ENCODE peak calls at places on chromosomes 1 and 21, in seven cellular contexts. Y is effector CD4-positive, alpha-beta T cell; P is epithelial cell of prostate; F is T-helper 9 cell; E is NCI-H69; I is KBM-7; W is adipocyte. M is an unnamed sample.

GRCh38 chr1:95408506-95409136 is 174.6 kb downstream of the RWDD3 start:
- DNase-seq in Y (no peak), P (no peak), F (no peak), E (peak; percentile 44), I (no peak), W (no peak), M (no peak)

GRCh38 chr1:95742591-95743089 is 508.6 kb downstream of the RWDD3 start:
- DNase-seq in Y (no peak), P (peak; percentile 93), F (no peak), E (peak; percentile 90), I (no peak), W (peak; percentile 47), M (no peak)

GRCh38 chr1:25737151-25737550 is 62.8 kb upstream of the SELENON start:
- DNase-seq in Y (no peak), P (no peak), F (no peak), E (peak; percentile 7), I (no peak), W (no peak), M (no peak)

GRCh38 chr21:43734830-43735229 is 15.9 kb downstream of the PDXK start:
- DNase-seq in Y (no peak), P (no peak), F (no peak), E (no peak), I (no peak), W (no peak), M (no peak)

GRCh38 chr21:38569733-38570132 is 71.5 kb upstream of the ERG start:
- DNase-seq in Y (no peak), P (no peak), F (no peak), E (no peak), I (no peak), W (no peak), M (no peak)

GRCh38 chr1:87335175-87335992 is 6.7 kb downstream of the LMO4 start:
- DNase-seq in Y (peak; percentile 41), P (no peak), F (peak; percentile 50), E (peak; percentile 94), I (peak; percentile 55), W (peak; percentile 79), M (peak; percentile 28)

GRCh38 chr1:64849942-64850341 is 105.1 kb downstream of the RAVER2 start:
- DNase-seq in Y (no peak), P (no peak), F (no peak), E (no peak), I (no peak), W (no peak), M (no peak)

GRCh38 chr1:61536722-61537121 is 188.2 kb downstream of the TM2D1 start:
- DNase-seq in Y (no peak), P (no peak), F (no peak), E (no peak), I (no peak), W (no peak), M (no peak)

GRCh38 chr21:46060596-46061061 is 37.3 kb upstream of the COL6A2 start:
- DNase-seq in Y (no peak), P (no peak), F (no peak), E (no peak), I (peak; percentile 51), W (peak; percentile 97), M (no peak)

GRCh38 chr1:167409183-167409582 is 109.1 kb downstream of the CD247 start:
- DNase-seq in Y (no peak), P (no peak), F (no peak), E (peak; percentile 65), I (peak; percentile 14), W (no peak), M (no peak)

GRCh38 chr21:36606292-36606982 is 92.5 kb upstream of the SIM2 start:
- DNase-seq in Y (no peak), P (no peak), F (no peak), E (no peak), I (no peak), W (no peak), M (no peak)

GRCh38 chr1:220565670-220566069 is 37.7 kb downstream of the MARK1 start:
- DNase-seq in Y (no peak), P (no peak), F (no peak), E (peak; percentile 28), I (no peak), W (no peak), M (no peak)

GRCh38 chr1:2474933-2475371 is 1.1 kb upstream of the PLCH2 start:
- DNase-seq in Y (no peak), P (no peak), F (no peak), E (no peak), I (no peak), W (no peak), M (no peak)

GRCh38 chr1:203593723-203594122 is 32.9 kb upstream of the ATP2B4 start:
- DNase-seq in Y (peak; percentile 47), P (no peak), F (peak; percentile 46), E (no peak), I (peak; percentile 50), W (no peak), M (peak; percentile 37)

GRCh38 chr1:12677565-12677964 is 33.7 kb downstream of the AADACL4 start:
- DNase-seq in Y (no peak), P (no peak), F (no peak), E (no peak), I (no peak), W (no peak), M (no peak)

GRCh38 chr1:204384636-204385354 is 25.1 kb upstream of the PLEKHA6 start:
- DNase-seq in Y (no peak), P (no peak), F (no peak), E (peak; percentile 19), I (no peak), W (peak; percentile 46), M (no peak)

GRCh38 chr1:58879464-58879863 is 95.6 kb upstream of the JUN start:
- DNase-seq in Y (no peak), P (no peak), F (no peak), E (no peak), I (no peak), W (no peak), M (no peak)

GRCh38 chr1:29689372-29690030 is 453.2 kb downstream of the PTPRU start:
- DNase-seq in Y (no peak), P (no peak), F (no peak), E (no peak), I (no peak), W (no peak), M (no peak)

GRCh38 chr1:21961337-21961736 is 15.5 kb upstream of the CELA3B start:
- DNase-seq in Y (no peak), P (no peak), F (no peak), E (no peak), I (no peak), W (no peak), M (no peak)

GRCh38 chr1:63322944-63323865 is 838 bp downstream of the FOXD3 start:
- DNase-seq in Y (no peak), P (no peak), F (peak; percentile 27), E (peak; percentile 74), I (peak; percentile 48), W (no peak), M (peak; percentile 22)

GRCh38 chr1:240021709-240022108 is 70.0 kb upstream of the FMN2 start:
- DNase-seq in Y (no peak), P (no peak), F (no peak), E (no peak), I (no peak), W (no peak), M (no peak)

GRCh38 chr1:145918992-145919939 is 749 bp upstream of the PEX11B start:
- DNase-seq in Y (no peak), P (no peak), F (no peak), E (peak; percentile 71), I (peak; percentile 39), W (peak; percentile 41), M (no peak)

GRCh38 chr1:209648366-209648765 is 3.9 kb downstream of the LAMB3 start:
- DNase-seq in Y (no peak), P (no peak), F (no peak), E (no peak), I (no peak), W (no peak), M (no peak)

GRCh38 chr1:40980453-40981121 is 1.1 kb downstream of the CTPS1 start:
- DNase-seq in Y (peak; percentile 40), P (peak; percentile 12), F (peak; percentile 39), E (peak; percentile 47), I (peak; percentile 56), W (peak; percentile 34), M (peak; percentile 25)

GRCh38 chr21:28742527-28742926 is 250.2 kb downstream of the LTN1 start:
- DNase-seq in Y (no peak), P (no peak), F (no peak), E (no peak), I (no peak), W (peak; percentile 71), M (no peak)

GRCh38 chr1:27004471-27005165 is 8.0 kb downstream of the TENT5B start:
- DNase-seq in Y (no peak), P (no peak), F (no peak), E (no peak), I (peak; percentile 34), W (peak; percentile 45), M (no peak)

GRCh38 chr1:245179706-245180105 is 24.9 kb downstream of the KIF26B start:
- DNase-seq in Y (no peak), P (no peak), F (no peak), E (peak; percentile 65), I (peak; percentile 25), W (no peak), M (no peak)

GRCh38 chr1:240320645-240321044 is 229.0 kb downstream of the FMN2 start:
- DNase-seq in Y (no peak), P (no peak), F (no peak), E (peak; percentile 62), I (no peak), W (no peak), M (no peak)

GRCh38 chr1:11180342-11180744 is 8.8 kb upstream of the ANGPTL7 start:
- DNase-seq in Y (no peak), P (no peak), F (no peak), E (peak; percentile 48), I (no peak), W (peak; percentile 59), M (no peak)

GRCh38 chr1:102799496-102799895 is 308.8 kb downstream of the COL11A1 start:
- DNase-seq in Y (no peak), P (no peak), F (no peak), E (no peak), I (no peak), W (peak; percentile 56), M (no peak)

GRCh38 chr1:65949230-65949626 is 156.5 kb downstream of the PDE4B start:
- DNase-seq in Y (no peak), P (no peak), F (no peak), E (no peak), I (no peak), W (peak; percentile 70), M (no peak)

GRCh38 chr1:171245458-171246064 is 2.7 kb upstream of the FMO1 start:
- DNase-seq in Y (no peak), P (no peak), F (no peak), E (peak; percentile 33), I (peak; percentile 36), W (peak; percentile 75), M (no peak)

GRCh38 chr1:153958961-153959260 is 499 bp upstream of the CRTC2 start:
- DNase-seq in Y (no peak), P (no peak), F (no peak), E (no peak), I (no peak), W (no peak), M (no peak)

GRCh38 chr1:69862906-69863305 is 295.2 kb downstream of the LRRC7 start:
- DNase-seq in Y (no peak), P (no peak), F (no peak), E (no peak), I (no peak), W (no peak), M (no peak)

GRCh38 chr1:201009967-201010645 is 13.4 kb downstream of the KIF21B start:
- DNase-seq in Y (no peak), P (no peak), F (no peak), E (peak; percentile 48), I (no peak), W (no peak), M (no peak)

GRCh38 chr1:93814059-93814794 is 64.8 kb downstream of the DNTTIP2 start:
- DNase-seq in Y (no peak), P (no peak), F (no peak), E (peak; percentile 79), I (peak; percentile 81), W (peak; percentile 90), M (peak; percentile 8)

GRCh38 chr1:41795205-41795762 is 123.4 kb downstream of the HIVEP3 start:
- DNase-seq in Y (no peak), P (no peak), F (no peak), E (peak; percentile 14), I (no peak), W (peak; percentile 58), M (no peak)

GRCh38 chr1:117060441-117061317 is 553 bp downstream of the TTF2 start:
- DNase-seq in Y (no peak), P (peak; percentile 34), F (peak; percentile 10), E (peak; percentile 49), I (peak; percentile 35), W (peak; percentile 54), M (peak; percentile 1)

M was measured in T follicular helper cell.